ENCODE peak calls at places on chromosomes 5 and 9, in five cellular contexts. K is spleen, X is A549, C is hepatocyte, Q is H9. Z is an unnamed sample. For H3K9me3, the result is how much of the 10 kb centered on the place peaks cover.

GRCh38 chr9:20684865-20685696 is 1.0 kb downstream of the FOCAD start:
- DNase-seq in Q (no peak), C (peak), K (no peak), X (peak), Z (no peak)

GRCh38 chr5:53985796-53986195 is 324.6 kb downstream of the ARL15 start:
- DNase-seq in X (no peak), C (no peak), Q (no peak), K (no peak), Z (no peak)

GRCh38 chr5:27026059-27026458 is 12.3 kb downstream of the CDH9 start:
- DNase-seq in X (no peak), C (no peak), Q (no peak), K (no peak), Z (no peak)

GRCh38 chr5:82719368-82719767 is 357.8 kb downstream of the TMEM167A start:
- DNase-seq in Q (no peak), K (no peak), X (no peak), C (no peak), Z (no peak)

GRCh38 chr5:35031276-35031675 is 16.5 kb downstream of the AGXT2 start:
- DNase-seq in X (no peak), K (no peak), Q (no peak), C (no peak), Z (no peak)

GRCh38 chr9:137444106-137444790 is 3.1 kb upstream of the ENTPD8 start:
- DNase-seq in K (peak), X (no peak), Q (no peak), C (no peak), Z (peak)

GRCh38 chr5:109788596-109788995 is 98.9 kb downstream of the MAN2A1 start:
- DNase-seq in C (no peak), X (no peak), K (no peak), Q (no peak), Z (no peak)

GRCh38 chr5:156367602-156368001 is 40.6 kb downstream of the SGCD start:
- DNase-seq in Q (no peak), X (no peak), K (no peak), C (no peak), Z (no peak)

GRCh38 chr5:174427304-174427703 is 297.1 kb upstream of the MSX2 start:
- DNase-seq in Q (no peak), K (no peak), X (no peak), C (no peak), Z (no peak)

GRCh38 chr9:136268318-136268717 is 22.7 kb upstream of the QSOX2 start:
- DNase-seq in C (peak), Q (peak), K (no peak), X (peak), Z (no peak)

GRCh38 chr9:135980926-135981630 is 19.9 kb upstream of the UBAC1 start:
- DNase-seq in K (no peak), X (no peak), Q (no peak), C (no peak), Z (peak)

GRCh38 chr9:138023394-138024124 is 146.0 kb downstream of the CACNA1B start:
- DNase-seq in Q (peak), X (no peak), K (no peak), C (no peak), Z (no peak)

GRCh38 chr5:74401566-74402320 is 238.8 kb downstream of the ENC1 start:
- DNase-seq in C (no peak), Q (no peak), X (no peak), K (no peak), Z (no peak)

GRCh38 chr9:35954942-35955546 is 2.9 kb downstream of the OR2S2 start:
- DNase-seq in Q (peak), K (no peak), X (peak), C (peak), Z (peak)

GRCh38 chr5:150801117-150801927 is 22.8 kb downstream of the SMIM3 start:
- DNase-seq in C (peak), Q (peak), X (peak), K (no peak), Z (no peak)

GRCh38 chr5:150131978-150132694 is 23.5 kb downstream of the PDGFRB start:
- DNase-seq in K (no peak), Q (no peak), X (no peak), C (no peak), Z (no peak)

GRCh38 chr5:64213568-64213967 is 47.9 kb downstream of the RNF180 start:
- DNase-seq in Q (no peak), X (no peak), C (no peak), K (no peak), Z (no peak)

GRCh38 chr9:98007251-98007928 is 24.2 kb downstream of the ANP32B start:
- DNase-seq in C (no peak), K (no peak), Q (no peak), X (peak), Z (no peak)

GRCh38 chr5:137633896-137634295 is 102.0 kb downstream of the KLHL3 start:
- DNase-seq in Q (no peak), C (no peak), K (no peak), X (no peak), Z (no peak)

GRCh38 chr5:157735991-157736390 is 4.8 kb downstream of the THG1L start:
- DNase-seq in C (no peak), Q (no peak), K (no peak), X (no peak), Z (no peak)

GRCh38 chr5:179955630-179956029 is 47.9 kb upstream of the TBC1D9B start:
- DNase-seq in K (no peak), X (no peak), Q (no peak), C (no peak), Z (no peak)

GRCh38 chr9:134406366-134407122 is 80.3 kb downstream of the RXRA start:
- DNase-seq in C (no peak), K (no peak), Q (no peak), X (peak), Z (peak)

GRCh38 chr9:70947086-70947485 is 174.3 kb downstream of the TRPM3 start:
- DNase-seq in X (no peak), C (no peak), Q (no peak), K (no peak), Z (no peak)

GRCh38 chr5:99072846-99073245 is 144.0 kb upstream of the CHD1 start:
- DNase-seq in K (no peak), X (no peak), Q (no peak), C (no peak), Z (no peak)

GRCh38 chr5:159887050-159887449 is 29.2 kb upstream of the ADRA1B start:
- DNase-seq in C (no peak), K (no peak), Q (no peak), X (no peak), Z (no peak)

GRCh38 chr9:111970827-111971226 is 74.2 kb downstream of the UGCG start:
- DNase-seq in C (no peak), K (no peak), Q (no peak), X (no peak), Z (no peak)

GRCh38 chr5:154159343-154159742 is 31.2 kb upstream of the GALNT10 start:
- DNase-seq in K (no peak), C (no peak), X (no peak), Q (no peak), Z (no peak)

GRCh38 chr5:135986891-135987401 is 32.2 kb upstream of the LECT2 start:
- DNase-seq in C (no peak), X (no peak), Q (no peak), K (no peak), Z (no peak)

DNA sequence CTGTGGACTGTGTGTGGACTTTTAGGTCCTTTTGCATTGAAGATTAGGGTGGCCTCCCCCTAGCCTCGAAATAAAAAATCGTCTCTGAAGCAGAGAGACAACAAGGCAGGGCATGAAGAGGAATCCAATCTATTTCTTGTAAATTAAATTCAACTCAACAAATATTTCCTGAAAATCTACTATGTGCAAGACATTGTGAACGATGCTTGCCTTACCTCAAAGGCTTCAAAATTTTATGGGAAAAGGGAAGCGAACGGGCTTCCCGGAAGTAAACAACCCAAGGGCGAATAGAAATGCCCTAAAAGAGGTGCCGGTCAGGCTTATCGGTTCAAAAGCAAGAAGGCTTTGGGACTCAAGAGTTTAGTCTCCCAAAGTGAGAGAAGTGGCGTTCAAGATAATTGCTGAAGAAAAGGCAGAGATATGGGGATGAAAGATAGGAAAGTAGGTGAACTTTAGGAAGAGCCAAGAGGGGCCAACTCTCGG is 527 bp downstream of the KIF24 start:
- DNase-seq in X (no peak), K (no peak), C (no peak), Q (no peak), Z (no peak)
- TF ChIP-seq CTCF in X (no peak), K (no peak), C (no peak), Q (no peak), Z (no peak)

GRCh38 chr5:10374032-10374431 is 20.5 kb downstream of the MARCHF6 start:
- DNase-seq in X (no peak), Q (no peak), C (no peak), K (no peak), Z (no peak)

GRCh38 chr5:10372726-10373709 is 19.5 kb downstream of the MARCHF6 start:
- DNase-seq in X (no peak), K (no peak), C (no peak), Q (no peak), Z (no peak)

GRCh38 chr5:10376530-10376929 is 23.0 kb downstream of the MARCHF6 start:
- DNase-seq in X (no peak), K (no peak), C (no peak), Q (no peak), Z (no peak)

GRCh38 chr5:10377081-10377480 is 23.6 kb downstream of the MARCHF6 start:
- DNase-seq in Q (no peak), K (no peak), C (no peak), X (no peak), Z (no peak)

GRCh38 chr5:10374623-10375022 is 21.1 kb downstream of the MARCHF6 start:
- DNase-seq in K (no peak), C (no peak), X (no peak), Q (no peak), Z (no peak)
- H3K9me3 ChIP-seq in K (under half), C (under half), X (under half), Q (under half), Z (under half)

DNA sequence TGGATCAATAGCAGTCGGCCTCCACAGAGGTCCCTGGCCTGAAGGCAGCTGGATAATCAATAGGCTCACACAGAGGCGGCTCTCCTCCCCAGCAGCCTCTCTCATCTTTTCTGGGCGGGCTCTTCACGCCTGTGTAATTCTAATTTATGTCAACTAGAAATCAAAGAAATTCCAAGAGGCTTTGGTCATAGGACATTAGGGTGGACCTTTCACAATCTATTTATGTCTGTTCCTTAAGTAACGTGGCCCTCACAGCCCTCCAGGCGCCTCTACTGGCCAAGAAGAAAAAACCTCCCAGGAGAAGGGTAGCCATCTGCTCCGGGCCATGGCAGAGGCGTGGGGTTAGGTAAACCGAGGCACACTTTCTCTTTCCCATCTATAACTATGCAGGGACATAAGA is 205.1 kb upstream of the EFNA5 start:
- DNase-seq in X (peak), Q (no peak), C (peak), K (no peak), Z (no peak)
- TF ChIP-seq CTCF in X (no peak), Q (peak), C (no peak), K (no peak), Z (no peak)

GRCh38 chr5:103667068-103667467 is 104.5 kb upstream of the NUDT12 start:
- DNase-seq in K (no peak), C (no peak), Q (no peak), X (peak), Z (no peak)

GRCh38 chr5:103674321-103674720 is 111.7 kb upstream of the NUDT12 start:
- DNase-seq in C (no peak), Q (no peak), X (no peak), K (no peak), Z (no peak)

GRCh38 chr5:103668281-103668680 is 105.7 kb upstream of the NUDT12 start:
- DNase-seq in X (no peak), K (no peak), C (no peak), Q (no peak), Z (no peak)

GRCh38 chr5:103674739-103675138 is 112.2 kb upstream of the NUDT12 start:
- DNase-seq in C (no peak), K (no peak), Q (no peak), X (no peak), Z (peak)

DNA sequence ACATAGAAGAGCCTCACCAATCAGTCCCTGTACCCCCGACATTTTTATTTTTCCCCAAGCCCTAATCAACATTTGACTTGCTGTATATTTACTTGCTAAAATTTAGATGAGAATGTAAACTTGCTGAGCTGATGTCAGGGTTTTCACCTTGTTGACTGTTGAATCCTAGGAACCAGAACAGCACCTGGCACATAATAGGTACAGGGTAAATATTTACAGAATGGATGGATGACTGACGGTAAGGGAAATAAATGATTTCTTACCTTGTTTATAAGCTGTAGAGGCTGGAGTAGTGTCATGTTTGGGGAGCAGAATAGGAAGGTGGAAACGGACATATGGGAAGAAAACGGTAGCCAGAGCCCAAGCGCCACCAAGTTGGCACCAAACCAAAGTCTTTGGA is 107.0 kb upstream of the NUDT12 start:
- DNase-seq in K (no peak), X (no peak), C (no peak), Q (no peak), Z (no peak)
- H3K9me3 ChIP-seq in K (under half), X (under half), C (under half), Q (under half), Z (under half)

DNA sequence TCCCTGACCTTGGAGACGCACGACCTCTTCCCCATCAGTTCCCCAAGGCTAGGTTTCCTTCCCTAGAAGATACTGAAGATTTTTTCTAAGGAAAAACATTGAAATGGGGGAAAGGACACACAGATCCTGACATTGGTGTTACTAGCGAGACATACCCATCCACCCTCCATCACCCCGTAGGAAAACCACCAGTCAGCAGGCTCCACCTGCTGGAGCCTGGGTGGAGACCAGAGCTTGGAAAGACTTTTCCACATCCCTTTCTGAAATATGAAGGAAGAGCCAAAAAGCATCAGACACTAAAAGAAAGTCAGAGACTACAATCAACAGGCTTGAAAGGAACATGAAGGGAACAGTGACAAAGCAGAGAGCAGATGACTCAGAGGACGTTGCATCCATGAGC is 638.0 kb downstream of the IRX1 start:
- DNase-seq in X (no peak), Q (no peak), C (no peak), K (no peak), Z (no peak)
- TF ChIP-seq CTCF in X (no peak), Q (peak), C (no peak), K (no peak), Z (no peak)

DNA sequence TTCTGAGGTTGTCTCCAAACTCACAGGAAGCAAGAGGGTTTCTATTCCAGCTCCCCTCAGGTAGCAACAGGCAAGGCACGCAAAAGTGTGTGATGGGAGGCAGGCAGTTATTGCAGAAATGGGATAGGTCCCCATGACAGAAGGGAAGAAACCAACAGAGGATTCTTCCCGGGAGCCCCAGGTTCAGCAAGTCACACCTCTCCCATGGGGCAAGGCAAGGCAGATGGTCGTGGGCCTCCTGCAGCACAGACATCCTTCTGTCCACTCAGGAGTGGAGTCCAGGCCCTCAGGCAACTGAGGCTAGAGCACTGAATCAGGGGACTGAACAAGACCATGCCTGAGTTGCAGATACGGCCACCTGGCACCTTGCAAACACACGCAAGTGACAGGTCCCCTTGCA is 424.9 kb upstream of the IRX4 start:
- DNase-seq in K (no peak), C (no peak), Q (peak), X (no peak), Z (no peak)
- H3K9me3 ChIP-seq in K (under half), C (under half), Q (under half), X (under half), Z (under half)

DNA sequence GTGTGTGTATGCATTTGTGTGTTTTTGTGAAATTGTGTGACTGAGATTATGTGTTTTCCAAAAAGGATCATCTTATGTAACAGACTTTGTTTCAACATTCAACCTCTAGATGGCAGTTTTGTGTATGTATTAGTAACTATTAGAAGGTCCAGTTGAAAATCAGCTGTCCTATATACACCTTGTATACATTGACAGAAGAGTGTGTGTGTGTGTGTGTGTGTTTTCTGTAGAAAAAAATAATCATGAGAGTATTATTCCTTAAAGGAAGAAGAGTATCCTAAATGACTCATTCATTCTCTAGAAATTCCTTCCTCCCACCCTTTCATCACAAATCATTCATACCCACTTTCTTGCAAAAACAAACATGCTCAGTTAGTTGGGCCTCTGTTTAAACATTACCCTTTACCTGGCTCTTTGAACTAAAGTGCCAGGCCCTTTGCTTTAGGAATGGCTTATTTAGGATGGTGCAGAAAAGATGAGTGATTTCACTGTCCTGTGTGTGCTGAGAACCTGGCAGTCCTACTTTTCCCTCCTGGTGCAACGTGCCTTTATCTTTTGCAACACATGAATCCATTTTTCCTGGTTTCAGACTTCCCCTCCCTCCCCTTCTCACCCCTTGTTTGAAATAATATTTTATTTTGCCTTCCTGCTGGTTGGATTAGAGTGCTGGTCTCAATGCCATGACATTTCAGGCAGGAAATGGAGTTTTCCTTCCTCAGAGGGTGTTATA is 152.2 kb downstream of the ARHGAP26 start:
- DNase-seq in C (peak), Q (no peak), X (peak), K (no peak), Z (no peak)
- TF ChIP-seq CTCF in C (peak), Q (peak), X (peak), K (peak), Z (peak)

Z was measured in heart right ventricle.